ENCODE peak calls at places on chromosome 20, in four cellular contexts. M is H7, F is spleen, Y is lower lobe of right lung. G is an unnamed sample.

GRCh38 chr20:40710608-40711007 is 21.6 kb upstream of the MAFB start:
- DNase-seq in M (no peak), F (no peak), Y (no peak), G (no peak)

GRCh38 chr20:430091-430999 is 22.2 kb downstream of the RBCK1 start:
- DNase-seq in M (peak), F (no peak), Y (no peak), G (no peak)

GRCh38 chr20:60270341-60270740 is 312.1 kb downstream of the CDH26 start:
- DNase-seq in M (no peak), F (no peak), Y (no peak), G (no peak)

GRCh38 chr20:32524871-32525501 is 60.1 kb downstream of the NOL4L start:
- DNase-seq in M (no peak), F (peak), Y (peak), G (no peak)

GRCh38 chr20:41169791-41170351 is 32.5 kb downstream of the PLCG1 start:
- DNase-seq in M (no peak), F (peak), Y (no peak), G (no peak)

GRCh38 chr20:63877755-63878470 is 12.8 kb downstream of the TPD52L2 start:
- DNase-seq in M (no peak), F (no peak), Y (no peak), G (no peak)

GRCh38 chr20:51531141-51531710 is 11.3 kb downstream of the NFATC2 start:
- DNase-seq in M (no peak), F (no peak), Y (no peak), G (no peak)

GRCh38 chr20:57897156-57897874 is 187.5 kb upstream of the PMEPA1 start:
- DNase-seq in M (no peak), F (peak), Y (no peak), G (no peak)

GRCh38 chr20:24986436-24987015 is 6.0 kb downstream of the APMAP start:
- DNase-seq in M (no peak), F (no peak), Y (no peak), G (no peak)

GRCh38 chr20:32354592-32355416 is 3.3 kb upstream of the ASXL1 start:
- DNase-seq in M (no peak), F (no peak), Y (no peak), G (no peak)

GRCh38 chr20:4297141-4297826 is 281.9 kb upstream of the RNF24 start:
- DNase-seq in M (no peak), F (no peak), Y (no peak), G (no peak)

GRCh38 chr20:51338692-51339440 is 203.7 kb downstream of the NFATC2 start:
- DNase-seq in M (no peak), F (no peak), Y (no peak), G (no peak)

GRCh38 chr20:45358282-45359068 is 4.5 kb upstream of the SYS1 start:
- DNase-seq in M (no peak), F (no peak), Y (peak), G (no peak)
- H3K4me3 ChIP-seq in M (no peak), F (no peak), Y (no peak), G (no peak)

DNA sequence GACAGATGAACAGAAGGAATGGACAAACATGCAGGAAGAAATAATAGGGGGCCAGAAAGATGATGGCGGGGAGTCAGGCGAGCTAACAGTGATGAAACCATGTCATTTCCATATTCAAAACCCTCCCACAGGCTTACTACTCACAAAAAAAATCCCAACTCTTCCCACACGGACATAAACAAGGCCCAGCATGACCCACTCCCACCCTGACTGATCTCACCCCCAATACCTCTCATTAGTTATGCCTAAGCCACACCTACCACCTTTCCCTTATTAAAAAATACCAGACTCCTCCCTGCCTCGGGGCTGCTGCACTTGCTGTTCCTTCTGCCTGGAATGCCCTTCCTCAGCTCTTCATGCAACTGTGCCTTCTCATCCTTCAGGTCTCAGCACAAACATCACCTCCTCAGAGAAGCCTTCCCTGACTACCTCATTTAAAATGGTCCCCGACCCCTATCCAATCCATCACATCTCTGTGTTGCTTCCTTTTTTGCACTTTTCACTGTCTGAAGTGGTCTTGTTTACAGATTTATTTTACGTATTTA is 145.8 kb downstream of the PREX1 start:
- DNase-seq in M (no peak), F (no peak), Y (peak), G (no peak)
- H3K4me3 ChIP-seq in M (no peak), F (no peak), Y (no peak), G (no peak)

GRCh38 chr20:44182135-44182765 is 4.7 kb downstream of the JPH2 start:
- DNase-seq in M (no peak), F (no peak), Y (no peak), G (no peak)
- H3K4me3 ChIP-seq in M (no peak), F (no peak), Y (no peak), G (no peak)

DNA sequence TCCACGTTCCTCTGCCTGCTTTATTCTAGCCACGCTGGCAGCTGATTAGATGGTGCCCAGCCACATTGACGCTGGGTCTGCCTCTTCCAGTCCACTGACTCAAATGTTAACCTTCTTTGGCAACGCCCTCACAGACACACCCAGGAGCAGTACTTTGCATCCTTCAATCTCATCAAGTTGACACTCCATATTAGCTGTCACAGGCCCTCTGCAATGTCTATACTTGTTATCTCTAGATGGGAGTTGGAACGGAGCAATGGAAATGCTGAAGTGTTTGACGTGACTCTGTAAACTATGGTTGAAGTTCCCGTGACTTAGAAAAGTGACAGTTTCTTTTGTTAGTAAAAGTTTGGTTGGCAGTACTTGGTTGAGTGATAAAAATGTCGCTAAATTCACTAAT is 291.0 kb downstream of the CDH4 start:
- DNase-seq in M (no peak), F (no peak), Y (no peak), G (no peak)
- H3K4me3 ChIP-seq in M (no peak), F (no peak), Y (no peak), G (no peak)

DNA sequence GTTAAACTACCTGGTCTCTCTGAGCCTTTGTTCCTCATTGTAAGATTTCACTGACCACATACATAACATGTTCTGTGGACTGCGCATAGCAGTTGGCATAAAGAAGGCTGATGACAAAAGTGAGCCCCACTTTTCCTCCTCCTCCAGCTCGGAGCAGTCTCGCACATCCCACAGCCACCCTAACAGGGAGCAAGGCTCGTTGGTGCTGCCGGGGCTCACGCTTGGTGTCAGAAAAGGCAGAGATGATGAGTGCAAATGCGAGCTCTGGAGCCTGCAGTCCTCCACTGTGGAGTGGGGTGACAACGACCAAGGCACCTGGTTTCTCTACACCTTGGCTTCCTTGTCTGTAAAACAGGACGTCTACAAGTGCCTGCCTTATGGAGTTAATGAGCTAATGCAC is 9.7 kb downstream of the TGM3 start:
- DNase-seq in M (no peak), F (no peak), Y (no peak), G (no peak)
- H3K4me3 ChIP-seq in M (no peak), F (no peak), Y (no peak), G (no peak)

DNA sequence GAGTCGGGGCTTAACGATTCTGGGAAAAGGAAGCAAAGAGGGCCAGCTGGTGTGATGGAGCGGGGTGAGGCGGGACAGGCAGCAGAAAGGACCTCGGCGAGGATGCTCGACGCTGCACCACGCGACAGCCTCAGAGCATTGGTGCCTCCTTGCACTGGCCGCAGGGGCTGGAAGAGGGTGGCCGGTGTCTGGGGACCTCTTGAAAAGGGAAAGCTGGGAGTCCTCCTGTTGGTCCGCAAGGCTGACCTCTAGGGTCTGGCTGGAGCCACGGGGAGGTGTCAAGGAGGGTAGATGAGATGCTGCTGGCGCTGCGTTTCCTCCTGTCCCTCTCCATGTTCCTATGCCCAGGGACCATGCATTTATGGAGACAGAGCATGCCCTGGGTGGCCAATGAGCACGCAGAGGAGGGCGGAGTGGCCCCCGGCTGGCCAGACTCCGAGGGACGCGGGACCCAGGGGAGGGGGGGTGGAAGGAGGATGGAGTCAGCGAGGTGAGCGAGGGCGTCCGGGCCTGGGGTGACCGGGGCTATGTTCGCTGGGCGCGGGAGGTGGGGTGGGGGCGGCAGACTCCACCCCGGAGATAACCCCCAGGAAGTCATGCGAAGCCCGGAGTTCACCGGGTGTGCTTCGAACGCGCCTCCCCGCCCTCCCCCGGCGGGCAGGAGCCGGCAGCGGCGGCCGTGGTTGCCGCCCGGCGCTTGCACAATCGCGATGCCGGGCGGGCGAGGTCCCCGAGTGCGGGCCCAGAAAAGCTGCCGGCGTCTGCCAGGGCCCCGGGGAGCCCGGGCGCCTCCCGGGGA is at the start of gene CYP24A1:
- DNase-seq in M (peak), F (peak), Y (peak), G (no peak)
- H3K4me3 ChIP-seq in M (peak), F (no peak), Y (peak), G (peak)

G was measured in retinal pigment epithelial cell.